ENCODE peak calls at places on chromosomes 7 and 10, in ten cellular contexts. O is GDM1; C is T1000; L is amniotic epithelial cell; X is AG08396; P is AG04449; W is MM.1S; Y is activated T-helper 9 cell treated with anti-CD3 and anti-CD28 coated beads, Interleukin-2, amount 50 U/mL, for 16 hours; V is body of pancreas; S is AG20443. F is an unnamed sample.

GRCh38 chr7:40447345-40447744 is 312.5 kb downstream of the SUGCT start:
- DNase-seq in S (no peak), P (no peak), Y (no peak), O (no peak), C (no peak), W (no peak), L (no peak), V (no peak), X (no peak), F (no peak)

GRCh38 chr10:83983578-83984255 is 155.6 kb upstream of the GHITM start:
- DNase-seq in O (no peak), S (no peak), V (no peak), P (no peak), L (peak; percentile 1), C (peak; percentile 63), X (no peak), Y (no peak), W (no peak), F (peak; percentile 68)

GRCh38 chr7:126535176-126535575 is 717.6 kb downstream of the GRM8 start:
- DNase-seq in V (no peak), W (no peak), P (no peak), L (no peak), C (no peak), Y (no peak), X (no peak), O (no peak), S (no peak), F (no peak)

GRCh38 chr10:1360011-1360580 is 303.9 kb downstream of the WDR37 start:
- DNase-seq in W (no peak), S (no peak), P (no peak), L (no peak), V (no peak), O (no peak), C (no peak), X (no peak), Y (no peak), F (no peak)

GRCh38 chr7:68613405-68613804 is 984.9 kb upstream of the AUTS2 start:
- DNase-seq in S (no peak), L (no peak), P (no peak), O (no peak), X (no peak), Y (no peak), C (no peak), W (no peak), V (no peak), F (no peak)

GRCh38 chr10:11831520-11831951 is 8.4 kb downstream of the PROSER2 start:
- DNase-seq in S (no peak), V (no peak), W (no peak), L (no peak), Y (no peak), X (no peak), O (no peak), P (no peak), C (no peak), F (no peak)

GRCh38 chr10:929965-930364 is 1.5 kb downstream of the LARP4B start:
- DNase-seq in V (no peak), Y (no peak), C (no peak), X (no peak), L (no peak), S (no peak), O (peak; percentile 12), W (peak; percentile 69), P (no peak), F (no peak)

GRCh38 chr10:92757066-92757716 is 67.4 kb downstream of the HHEX start:
- DNase-seq in P (peak; percentile 26), V (peak; percentile 57), C (peak; percentile 50), W (peak; percentile 79), L (peak; percentile 38), O (peak; percentile 94), S (peak; percentile 93), Y (no peak), X (peak; percentile 85), F (no peak)

GRCh38 chr7:135768064-135768463 is 19.5 kb upstream of the FAM180A start:
- DNase-seq in S (no peak), O (no peak), P (no peak), Y (no peak), W (no peak), V (no peak), L (no peak), C (no peak), X (no peak), F (no peak)

GRCh38 chr10:18666810-18667209 is 7.6 kb downstream of the ARL5B start:
- DNase-seq in L (peak; percentile 71), W (no peak), P (peak; percentile 61), C (no peak), V (no peak), Y (no peak), S (peak; percentile 30), X (peak; percentile 45), O (no peak), F (peak; percentile 64)

GRCh38 chr7:85426487-85426960 is 239.7 kb upstream of the SEMA3D start:
- DNase-seq in O (no peak), X (peak; percentile 7), P (no peak), W (no peak), L (peak; percentile 18), S (no peak), Y (no peak), C (no peak), V (no peak), F (no peak)

GRCh38 chr7:142782922-142783900 is 12.4 kb downstream of the PRSS2 start:
- DNase-seq in L (peak; percentile 88), X (peak; percentile 81), V (peak; percentile 96), W (peak; percentile 98), C (peak; percentile 76), P (peak; percentile 62), Y (peak; percentile 61), O (peak; percentile 90), S (peak; percentile 91), F (peak; percentile 83)

GRCh38 chr7:2357165-2357564 is 2.5 kb downstream of the EIF3B start:
- DNase-seq in O (no peak), V (no peak), C (no peak), S (peak; percentile 8), W (no peak), P (no peak), L (no peak), Y (no peak), X (no peak), F (no peak)

GRCh38 chr7:127629268-127629854 is 11.4 kb upstream of the PAX4 start:
- DNase-seq in S (peak; percentile 32), L (no peak), P (no peak), Y (no peak), O (peak; percentile 34), C (no peak), W (peak; percentile 38), X (no peak), V (peak; percentile 78), F (no peak)

GRCh38 chr7:17501461-17502208 is 203.2 kb downstream of the AHR start:
- DNase-seq in S (peak; percentile 18), P (no peak), C (no peak), X (no peak), O (no peak), W (no peak), L (no peak), V (no peak), Y (no peak), F (no peak)

GRCh38 chr7:115034515-115034914 is 112.6 kb downstream of the MDFIC start:
- DNase-seq in C (no peak), L (no peak), Y (no peak), P (no peak), S (no peak), O (no peak), W (no peak), V (no peak), X (no peak), F (no peak)